ENCODE peak calls at places on chromosome 18, in four cellular contexts. One of them, this sample, is unnamed.

GRCh38 chr18:73240899-73241298 is 373.1 kb upstream of the NETO1 start:
- DNase-seq in heart left ventricle: no peak
- DNase-seq in activated CD4-positive, alpha-beta T cell treated with anti-CD3 and anti-CD28 coated beads, Interleukin-2, amount 50 U/mL, for 48 hours: no peak
- DNase-seq in left lobe of liver: no peak
- DNase-seq in this sample: no peak

GRCh38 chr18:12766986-12767433 is 64.2 kb downstream of the PSMG2 start:
- DNase-seq in heart left ventricle: no peak
- DNase-seq in left lobe of liver: no peak
- DNase-seq in activated CD4-positive, alpha-beta T cell treated with anti-CD3 and anti-CD28 coated beads, Interleukin-2, amount 50 U/mL, for 48 hours: no peak
- DNase-seq in this sample: no peak

GRCh38 chr18:8348051-8348450 is 261.2 kb upstream of the RAB12 start:
- DNase-seq in activated CD4-positive, alpha-beta T cell treated with anti-CD3 and anti-CD28 coated beads, Interleukin-2, amount 50 U/mL, for 48 hours: no peak
- DNase-seq in heart left ventricle: no peak
- DNase-seq in left lobe of liver: no peak
- DNase-seq in this sample: no peak

GRCh38 chr18:80033181-80034067 is 810 bp upstream of the RBFA start:
- DNase-seq in heart left ventricle: no peak
- DNase-seq in activated CD4-positive, alpha-beta T cell treated with anti-CD3 and anti-CD28 coated beads, Interleukin-2, amount 50 U/mL, for 48 hours: no peak
- DNase-seq in left lobe of liver: no peak
- DNase-seq in this sample: no peak

GRCh38 chr18:46449499-46449898 is 207.5 kb downstream of the LOXHD1 start:
- DNase-seq in left lobe of liver: no peak
- DNase-seq in heart left ventricle: no peak
- DNase-seq in activated CD4-positive, alpha-beta T cell treated with anti-CD3 and anti-CD28 coated beads, Interleukin-2, amount 50 U/mL, for 48 hours: no peak
- DNase-seq in this sample: no peak

GRCh38 chr18:68520406-68521075 is 194.4 kb downstream of the TMX3 start:
- DNase-seq in heart left ventricle: no peak
- DNase-seq in activated CD4-positive, alpha-beta T cell treated with anti-CD3 and anti-CD28 coated beads, Interleukin-2, amount 50 U/mL, for 48 hours: no peak
- DNase-seq in left lobe of liver: no peak
- DNase-seq in this sample: no peak

GRCh38 chr18:10488022-10488421 is 33.6 kb downstream of the APCDD1 start:
- DNase-seq in left lobe of liver: no peak
- DNase-seq in activated CD4-positive, alpha-beta T cell treated with anti-CD3 and anti-CD28 coated beads, Interleukin-2, amount 50 U/mL, for 48 hours: no peak
- DNase-seq in heart left ventricle: no peak
- DNase-seq in this sample: no peak

GRCh38 chr18:34592961-34593382 is 117.1 kb upstream of the DTNA start:
- DNase-seq in left lobe of liver: peak
- DNase-seq in activated CD4-positive, alpha-beta T cell treated with anti-CD3 and anti-CD28 coated beads, Interleukin-2, amount 50 U/mL, for 48 hours: no peak
- DNase-seq in heart left ventricle: peak
- DNase-seq in this sample: peak

GRCh38 chr18:11840493-11840892 is 10.7 kb upstream of the CHMP1B start:
- DNase-seq in activated CD4-positive, alpha-beta T cell treated with anti-CD3 and anti-CD28 coated beads, Interleukin-2, amount 50 U/mL, for 48 hours: no peak
- DNase-seq in left lobe of liver: no peak
- DNase-seq in heart left ventricle: no peak
- DNase-seq in this sample: no peak

GRCh38 chr18:39341106-39341505 is 1775.5 kb upstream of the CELF4 start:
- DNase-seq in left lobe of liver: no peak
- DNase-seq in heart left ventricle: no peak
- DNase-seq in activated CD4-positive, alpha-beta T cell treated with anti-CD3 and anti-CD28 coated beads, Interleukin-2, amount 50 U/mL, for 48 hours: no peak
- DNase-seq in this sample: no peak

GRCh38 chr18:48402953-48403352 is 6.2 kb downstream of the ZBTB7C start:
- DNase-seq in activated CD4-positive, alpha-beta T cell treated with anti-CD3 and anti-CD28 coated beads, Interleukin-2, amount 50 U/mL, for 48 hours: no peak
- DNase-seq in heart left ventricle: no peak
- DNase-seq in left lobe of liver: no peak
- DNase-seq in this sample: no peak

GRCh38 chr18:33839452-33840225 is 261.6 kb downstream of the ASXL3 start:
- DNase-seq in activated CD4-positive, alpha-beta T cell treated with anti-CD3 and anti-CD28 coated beads, Interleukin-2, amount 50 U/mL, for 48 hours: no peak
- DNase-seq in left lobe of liver: peak
- DNase-seq in heart left ventricle: no peak
- DNase-seq in this sample: peak

GRCh38 chr18:55856191-55856590 is 268.2 kb upstream of the TCF4 start:
- DNase-seq in heart left ventricle: no peak
- DNase-seq in left lobe of liver: no peak
- DNase-seq in activated CD4-positive, alpha-beta T cell treated with anti-CD3 and anti-CD28 coated beads, Interleukin-2, amount 50 U/mL, for 48 hours: no peak
- DNase-seq in this sample: no peak

GRCh38 chr18:62294073-62294472 is 31.0 kb upstream of the TNFRSF11A start:
- DNase-seq in left lobe of liver: no peak
- DNase-seq in activated CD4-positive, alpha-beta T cell treated with anti-CD3 and anti-CD28 coated beads, Interleukin-2, amount 50 U/mL, for 48 hours: no peak
- DNase-seq in heart left ventricle: no peak
- DNase-seq in this sample: no peak

GRCh38 chr18:55605820-55606252 is 17.8 kb upstream of the TCF4 start:
- DNase-seq in heart left ventricle: no peak
- DNase-seq in left lobe of liver: no peak
- DNase-seq in activated CD4-positive, alpha-beta T cell treated with anti-CD3 and anti-CD28 coated beads, Interleukin-2, amount 50 U/mL, for 48 hours: no peak
- DNase-seq in this sample: no peak

GRCh38 chr18:79769698-79770500 is 27.8 kb upstream of the KCNG2 start:
- DNase-seq in heart left ventricle: no peak
- DNase-seq in activated CD4-positive, alpha-beta T cell treated with anti-CD3 and anti-CD28 coated beads, Interleukin-2, amount 50 U/mL, for 48 hours: no peak
- DNase-seq in left lobe of liver: no peak
- DNase-seq in this sample: no peak

GRCh38 chr18:39494211-39494896 is 1928.8 kb upstream of the CELF4 start:
- DNase-seq in activated CD4-positive, alpha-beta T cell treated with anti-CD3 and anti-CD28 coated beads, Interleukin-2, amount 50 U/mL, for 48 hours: no peak
- DNase-seq in heart left ventricle: no peak
- DNase-seq in left lobe of liver: no peak
- DNase-seq in this sample: peak

GRCh38 chr18:50044402-50044801 is 150.5 kb downstream of the MYO5B start:
- DNase-seq in left lobe of liver: no peak
- DNase-seq in heart left ventricle: no peak
- DNase-seq in activated CD4-positive, alpha-beta T cell treated with anti-CD3 and anti-CD28 coated beads, Interleukin-2, amount 50 U/mL, for 48 hours: no peak
- DNase-seq in this sample: no peak

GRCh38 chr18:2570772-2571199 is 519 bp downstream of the METTL4 start:
- DNase-seq in left lobe of liver: peak
- DNase-seq in activated CD4-positive, alpha-beta T cell treated with anti-CD3 and anti-CD28 coated beads, Interleukin-2, amount 50 U/mL, for 48 hours: peak
- DNase-seq in heart left ventricle: peak
- DNase-seq in this sample: peak

GRCh38 chr18:69622192-69622591 is 221.5 kb downstream of the DOK6 start:
- DNase-seq in activated CD4-positive, alpha-beta T cell treated with anti-CD3 and anti-CD28 coated beads, Interleukin-2, amount 50 U/mL, for 48 hours: no peak
- DNase-seq in left lobe of liver: no peak
- DNase-seq in heart left ventricle: no peak
- DNase-seq in this sample: no peak

GRCh38 chr18:28407681-28408080 is 230.8 kb upstream of the CDH2 start:
- DNase-seq in left lobe of liver: no peak
- DNase-seq in activated CD4-positive, alpha-beta T cell treated with anti-CD3 and anti-CD28 coated beads, Interleukin-2, amount 50 U/mL, for 48 hours: no peak
- DNase-seq in heart left ventricle: no peak
- DNase-seq in this sample: no peak

GRCh38 chr18:48955528-48956261 is 4.9 kb upstream of the SMAD7 start:
- DNase-seq in left lobe of liver: no peak
- DNase-seq in activated CD4-positive, alpha-beta T cell treated with anti-CD3 and anti-CD28 coated beads, Interleukin-2, amount 50 U/mL, for 48 hours: no peak
- DNase-seq in heart left ventricle: peak
- DNase-seq in this sample: peak

This sample was measured in body of pancreas.